ENCODE peak calls at places on chromosomes 7 and 10, in six cellular contexts. M is SK-N-SH, J is K562, F is GM12878, D is HepG2, U is H1. C is an unnamed sample.

GRCh38 chr10:77571490-77571889 is 66.1 kb downstream of the KCNMA1 start:
- DNase-seq in F (no peak), D (no peak), J (no peak), U (no peak), M (no peak), C (no peak)

GRCh38 chr10:4519691-4520402 is 306.2 kb upstream of the AKR1E2 start:
- DNase-seq in U (no peak), F (no peak), M (no peak), D (no peak), J (no peak), C (no peak)

GRCh38 chr7:132865366-132865765 is 216.5 kb downstream of the CHCHD3 start:
- DNase-seq in F (no peak), D (no peak), U (no peak), M (no peak), J (no peak), C (no peak)

GRCh38 chr10:11440250-11441150 is 170.9 kb downstream of the USP6NL start:
- DNase-seq in F (peak), J (no peak), U (peak), D (no peak), M (no peak), C (no peak)

GRCh38 chr7:47572101-47572460 is 9.8 kb downstream of the TNS3 start:
- DNase-seq in M (no peak), F (no peak), J (no peak), U (no peak), D (no peak), C (no peak)

GRCh38 chr10:4243651-4244050 is 458.6 kb upstream of the KLF6 start:
- DNase-seq in F (no peak), D (no peak), J (no peak), U (no peak), M (no peak), C (no peak)

GRCh38 chr7:100208911-100209408 is 10.8 kb upstream of the PVRIG start:
- DNase-seq in D (no peak), J (peak), M (no peak), F (peak), U (no peak), C (no peak)

GRCh38 chr7:112383671-112384417 is 66.4 kb upstream of the IFRD1 start:
- DNase-seq in F (no peak), U (no peak), J (no peak), D (no peak), M (no peak), C (no peak)

GRCh38 chr10:132368881-132369635 is 27.9 kb upstream of the PWWP2B start:
- DNase-seq in M (no peak), J (no peak), F (no peak), D (no peak), U (no peak), C (no peak)

GRCh38 chr7:5237286-5237685 is 45.5 kb upstream of the SLC29A4 start:
- DNase-seq in D (no peak), J (no peak), M (no peak), U (no peak), F (no peak), C (peak)

GRCh38 chr7:763762-764161 is 36.7 kb upstream of the PRKAR1B start:
- DNase-seq in J (no peak), M (no peak), U (no peak), F (no peak), D (no peak), C (no peak)

GRCh38 chr7:517848-518629 is 1.6 kb downstream of the PDGFA start:
- DNase-seq in M (no peak), J (no peak), F (no peak), D (no peak), U (peak), C (no peak)

GRCh38 chr7:44329888-44330287 is 4.5 kb upstream of the CAMK2B start:
- DNase-seq in D (no peak), F (no peak), M (no peak), U (peak), J (no peak), C (no peak)

GRCh38 chr7:44193011-44193802 is 4.0 kb upstream of the GCK start:
- DNase-seq in U (no peak), J (peak), M (no peak), D (no peak), F (no peak), C (no peak)

GRCh38 chr7:123622660-123623386 is 21.2 kb downstream of the ASB15 start:
- DNase-seq in F (no peak), J (no peak), U (no peak), D (peak), M (no peak), C (no peak)

GRCh38 chr7:92841192-92841591 is 4.8 kb upstream of the CDK6 start:
- DNase-seq in D (no peak), F (no peak), U (no peak), J (no peak), M (no peak), C (no peak)

GRCh38 chr10:114869500-114869899 is 47.9 kb downstream of the FHIP2A start:
- DNase-seq in M (no peak), F (no peak), D (no peak), U (no peak), J (no peak), C (no peak)

GRCh38 chr7:155584763-155585531 is 38.6 kb upstream of the CNPY1 start:
- DNase-seq in F (no peak), U (no peak), J (no peak), M (peak), D (no peak), C (peak)

GRCh38 chr10:11205026-11205772 is 187.5 kb downstream of the CELF2 start:
- DNase-seq in U (no peak), F (no peak), M (no peak), J (no peak), D (no peak), C (no peak)

GRCh38 chr7:70952311-70952710 is 179.6 kb upstream of the GALNT17 start:
- DNase-seq in U (peak), J (no peak), D (no peak), M (no peak), F (no peak), C (no peak)

GRCh38 chr7:104231054-104232046 is 23.5 kb upstream of the ORC5 start:
- DNase-seq in M (peak), F (no peak), U (peak), D (peak), J (peak), C (no peak)

GRCh38 chr7:103632005-103632639 is 186.1 kb upstream of the SLC26A5 start:
- DNase-seq in M (no peak), F (no peak), J (peak), D (no peak), U (no peak), C (no peak)

GRCh38 chr7:39664057-39664456 is 40.7 kb downstream of the RALA start:
- DNase-seq in U (no peak), J (no peak), D (no peak), F (no peak), M (no peak), C (no peak)

GRCh38 chr10:125148021-125148439 is 12.3 kb downstream of the CTBP2 start:
- DNase-seq in J (peak), M (no peak), D (no peak), F (no peak), U (no peak), C (no peak)

GRCh38 chr10:94183666-94184264 is 179.0 kb downstream of the NOC3L start:
- DNase-seq in U (no peak), J (no peak), D (no peak), F (no peak), M (no peak), C (no peak)

GRCh38 chr10:132145002-132145401 is 41.7 kb upstream of the DPYSL4 start:
- DNase-seq in F (no peak), J (no peak), D (no peak), M (no peak), U (no peak), C (no peak)

GRCh38 chr7:47100815-47101435 is 481.0 kb downstream of the TNS3 start:
- DNase-seq in J (peak), M (peak), U (peak), F (no peak), D (peak), C (peak)

GRCh38 chr7:121273467-121274167 is 55.2 kb upstream of the WNT16 start:
- DNase-seq in F (no peak), U (no peak), J (no peak), D (no peak), M (no peak), C (no peak)

GRCh38 chr7:73786588-73786987 is 16.5 kb upstream of the CLDN3 start:
- DNase-seq in D (no peak), U (no peak), J (no peak), F (no peak), M (no peak), C (no peak)

GRCh38 chr7:131100357-131101054 is 227.2 kb upstream of the MKLN1 start:
- DNase-seq in U (no peak), F (no peak), M (no peak), J (no peak), D (no peak), C (no peak)

GRCh38 chr7:110645616-110646015 is 445.3 kb upstream of the LRRN3 start:
- DNase-seq in J (no peak), F (no peak), M (peak), D (no peak), U (no peak), C (no peak)

GRCh38 chr10:116113721-116114501 is 159.1 kb downstream of the GFRA1 start:
- DNase-seq in M (no peak), F (no peak), J (no peak), U (peak), D (no peak), C (no peak)

GRCh38 chr7:76296743-76297740 is 5.4 kb upstream of the HSPB1 start:
- DNase-seq in F (no peak), U (no peak), J (no peak), M (no peak), D (peak), C (no peak)
- TF ChIP-seq POLR2AphosphoS5 in F (no peak), U (no peak), J (no peak), M (no peak), D (no peak), C (no peak)

GRCh38 chr7:88324699-88325098 is 18.0 kb upstream of the STEAP4 start:
- DNase-seq in U (no peak), J (no peak), D (no peak), M (no peak), F (no peak), C (no peak)
- TF ChIP-seq GABPA in U (no peak), J (no peak), D (no peak), M (no peak), F (no peak), C (no peak)

DNA sequence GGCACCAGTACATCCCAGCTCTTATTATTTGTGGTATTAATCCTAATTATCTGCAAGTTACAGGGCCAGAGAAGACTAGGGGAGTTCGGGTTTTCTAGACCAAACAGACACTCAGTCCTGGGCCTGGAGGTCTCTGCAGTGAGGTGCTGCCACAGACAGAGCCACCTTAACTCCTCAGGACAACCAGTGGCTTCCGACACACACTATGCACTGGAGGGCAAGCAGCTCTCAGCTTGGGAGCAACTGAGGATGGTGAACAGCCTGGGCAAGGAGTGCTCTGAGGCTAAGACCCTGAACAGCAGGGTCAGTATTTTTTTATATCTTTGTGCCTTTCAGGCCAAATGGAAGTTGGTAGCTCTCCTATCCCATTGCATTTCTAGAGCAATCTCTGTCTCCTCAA is 19.0 kb downstream of the ACTA2 start:
- DNase-seq in D (no peak), M (no peak), J (no peak), U (no peak), F (no peak), C (no peak)
- TF ChIP-seq POLR2AphosphoS5 in D (no peak), M (no peak), J (no peak), U (no peak), F (no peak), C (no peak)

GRCh38 chr7:106871793-106872571 is 6.9 kb downstream of the PIK3CG start:
- DNase-seq in F (no peak), U (no peak), D (no peak), J (peak), M (no peak), C (no peak)

GRCh38 chr7:106870528-106870927 is 5.4 kb downstream of the PIK3CG start:
- DNase-seq in U (no peak), M (no peak), J (no peak), F (no peak), D (no peak), C (no peak)

GRCh38 chr7:106868364-106868763 is 3.3 kb downstream of the PIK3CG start:
- DNase-seq in J (no peak), F (no peak), M (no peak), U (no peak), D (no peak), C (no peak)

GRCh38 chr7:106870983-106871410 is 5.9 kb downstream of the PIK3CG start:
- DNase-seq in U (no peak), D (no peak), J (peak), F (peak), M (no peak), C (peak)

DNA sequence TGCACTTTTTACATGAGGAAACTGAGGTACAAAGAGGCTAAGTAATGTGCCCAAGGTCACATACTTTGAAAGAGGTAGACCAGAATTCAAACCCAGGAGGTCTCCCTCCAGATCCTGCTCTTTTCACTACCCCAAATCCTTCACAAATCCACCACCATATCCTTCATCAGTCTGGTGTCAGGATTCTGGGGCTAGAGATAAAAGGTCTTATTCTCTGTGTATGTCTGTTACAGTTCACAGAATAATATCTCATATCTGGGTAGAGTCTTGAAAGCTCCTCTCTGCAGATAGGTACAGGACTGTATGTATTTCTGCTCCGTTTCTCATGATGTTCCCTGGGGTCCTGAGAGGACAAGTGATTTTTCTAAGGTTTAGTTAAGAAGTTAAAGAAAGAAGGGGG is 4.9 kb downstream of the PIK3CG start:
- DNase-seq in F (no peak), J (peak), D (no peak), U (no peak), M (no peak), C (no peak)
- TF ChIP-seq GABPA in F (no peak), J (no peak), D (no peak), U (no peak), M (no peak), C (no peak)

GRCh38 chr7:127674361-127674760 is 22.4 kb downstream of the SND1 start:
- DNase-seq in M (no peak), D (no peak), U (no peak), F (no peak), J (no peak), C (no peak)

GRCh38 chr7:127675716-127676115 is 23.7 kb downstream of the SND1 start:
- DNase-seq in D (no peak), M (no peak), J (no peak), U (no peak), F (no peak), C (no peak)

GRCh38 chr7:127678947-127679346 is 27.0 kb downstream of the SND1 start:
- DNase-seq in U (no peak), J (no peak), F (peak), D (no peak), M (no peak), C (no peak)

GRCh38 chr7:127678330-127678729 is 26.3 kb downstream of the SND1 start:
- DNase-seq in F (no peak), M (no peak), U (no peak), J (no peak), D (no peak), C (no peak)

GRCh38 chr7:127677433-127678230 is 25.6 kb downstream of the SND1 start:
- DNase-seq in U (no peak), D (no peak), J (no peak), M (no peak), F (no peak), C (no peak)
- TF ChIP-seq POLR2AphosphoS5 in U (no peak), D (no peak), J (no peak), M (no peak), F (no peak), C (no peak)

DNA sequence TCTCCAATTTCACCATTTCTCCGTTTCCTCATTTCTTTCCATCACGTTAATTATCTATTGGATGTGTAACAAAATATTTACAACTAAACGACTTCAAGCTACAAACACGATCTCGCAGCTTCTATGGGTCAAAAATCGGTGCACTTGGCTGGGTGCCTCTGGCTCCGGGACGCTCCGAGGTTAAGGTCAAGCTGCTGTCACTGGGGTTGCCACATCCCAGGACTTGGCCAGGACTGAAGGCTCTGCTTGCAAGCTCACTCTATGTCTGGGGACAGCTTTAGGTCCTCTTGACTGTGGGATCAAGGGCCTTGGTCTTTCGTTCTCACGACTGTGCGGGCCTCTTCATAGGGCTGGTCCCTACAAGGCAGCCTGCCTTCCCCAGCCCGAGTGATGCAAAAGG is 159.7 kb downstream of the CCDC3 start:
- DNase-seq in F (no peak), U (no peak), D (no peak), M (no peak), J (no peak), C (no peak)
- TF ChIP-seq GABPA in F (no peak), U (no peak), D (no peak), M (no peak), J (no peak), C (no peak)

GRCh38 chr7:118858651-118859149 is 634.2 kb downstream of the ANKRD7 start:
- DNase-seq in U (no peak), J (no peak), M (no peak), D (no peak), F (no peak), C (no peak)

DNA sequence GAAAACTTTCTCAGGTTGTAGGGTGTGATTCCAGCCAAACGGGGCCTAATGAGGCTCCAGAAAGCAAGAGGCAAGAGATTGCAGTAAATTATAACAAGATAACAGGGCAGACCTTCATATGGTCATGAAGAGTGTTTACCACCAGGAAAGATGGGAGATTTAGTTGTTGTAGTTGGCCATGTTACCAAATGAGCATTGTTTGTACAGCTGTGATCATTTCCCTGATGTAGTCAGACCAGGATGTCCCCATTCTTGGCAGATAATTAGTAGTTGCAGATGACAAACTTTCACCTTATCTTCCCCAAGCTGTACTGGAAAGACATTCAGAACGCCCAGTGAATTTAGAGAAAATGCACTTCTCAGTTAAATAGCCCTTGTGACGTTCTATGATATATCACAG is 630.8 kb downstream of the ANKRD7 start:
- DNase-seq in F (no peak), U (no peak), D (no peak), M (peak), J (no peak), C (no peak)
- TF ChIP-seq POLR2AphosphoS5 in F (no peak), U (no peak), D (no peak), M (no peak), J (no peak), C (no peak)

GRCh38 chr10:71391701-71392100 is 5.0 kb upstream of the CDH23 start:
- DNase-seq in D (no peak), U (no peak), M (no peak), F (no peak), J (no peak), C (no peak)
- TF ChIP-seq GABPA in D (no peak), U (no peak), M (no peak), F (no peak), J (no peak), C (no peak)

DNA sequence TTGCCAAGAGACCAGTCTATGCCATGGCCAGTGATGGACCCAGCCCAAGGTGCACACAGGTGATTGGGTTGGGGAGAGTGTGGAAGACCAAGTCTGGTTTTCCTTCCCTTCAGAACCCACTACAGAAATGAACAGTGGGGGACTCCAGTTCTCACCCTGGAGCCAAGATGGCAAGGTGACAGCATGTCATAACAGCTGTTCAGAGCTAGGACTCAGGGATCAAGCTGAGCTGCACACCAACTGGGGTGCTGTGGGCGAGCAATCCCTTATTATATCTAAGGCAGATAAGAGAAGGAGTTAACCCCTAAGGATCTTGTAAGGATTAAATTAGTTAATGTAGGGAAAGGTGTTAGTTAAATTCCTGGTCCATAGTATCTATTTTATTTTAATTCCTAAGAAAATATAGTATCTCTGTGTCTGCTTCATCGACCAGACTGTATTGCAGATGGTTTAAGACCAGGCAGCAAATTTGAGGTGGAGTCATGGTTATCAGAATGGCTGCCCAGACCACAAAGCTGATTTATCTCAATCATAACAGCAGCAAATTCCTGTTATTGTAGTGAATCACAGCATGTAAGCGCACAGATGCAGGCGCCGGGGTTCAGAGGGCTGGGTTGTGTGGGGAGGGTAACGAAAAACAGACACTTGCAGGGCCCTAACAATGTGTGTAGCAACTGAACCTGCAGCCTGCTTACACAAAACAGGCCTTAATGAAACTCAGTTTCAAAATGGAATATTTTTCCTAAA is 208.7 kb upstream of the ZNF32 start:
- DNase-seq in D (no peak), F (no peak), U (peak), M (peak), J (no peak), C (no peak)
- TF ChIP-seq POLR2AphosphoS5 in D (no peak), F (no peak), U (no peak), M (peak), J (no peak), C (no peak)

C was measured in HL-60.